ENCODE peak calls at places on chromosomes 12 and 14, in six cellular contexts. C is Panc1; R is SK-N-SH treated with all-trans-retinoic acid at 6 μM for 48 hours; J is activated CD8-positive, alpha-beta memory T cell treated with anti-CD3 and anti-CD28 coated beads, Interleukin-2, amount 10 ng/mL, durations not matched to agents 7 days and 5 days; Q is Right ventricle myocardium superior; O is GM23338. P is an unnamed sample.

GRCh38 chr14:37709419-37710195 is 114.2 kb downstream of the TTC6 start:
- ATAC-seq in R (no peak), C (no peak), Q (no peak), O (no peak), J (no peak), P (no peak)

GRCh38 chr12:24643120-24644119 is 305.5 kb downstream of the BCAT1 start:
- ATAC-seq in Q (no peak), O (no peak), R (no peak), J (no peak), C (no peak), P (no peak)

GRCh38 chr12:119340604-119341003 is 6.1 kb downstream of the CCDC60 start:
- ATAC-seq in C (no peak), R (no peak), O (no peak), Q (no peak), J (no peak), P (no peak)

GRCh38 chr12:88681271-88681670 is 101.0 kb upstream of the KITLG start:
- ATAC-seq in R (no peak), C (no peak), O (no peak), Q (no peak), J (no peak), P (no peak)

GRCh38 chr14:33580221-33580749 is 370.6 kb downstream of the EGLN3 start:
- ATAC-seq in C (no peak), R (no peak), O (no peak), Q (no peak), J (no peak), P (no peak)

GRCh38 chr12:89821901-89822300 is 113.3 kb upstream of the ATP2B1 start:
- ATAC-seq in J (no peak), C (no peak), O (no peak), R (no peak), Q (no peak), P (no peak)

GRCh38 chr14:55130194-55130550 is 1.1 kb downstream of the LGALS3 start:
- ATAC-seq in R (no peak), O (peak), J (no peak), C (no peak), Q (no peak), P (no peak)

GRCh38 chr12:55112378-55112777 is 13.8 kb upstream of the OR9K2 start:
- ATAC-seq in R (no peak), O (no peak), C (no peak), J (no peak), Q (no peak), P (no peak)

GRCh38 chr14:50769893-50770500 is 61.0 kb downstream of the NIN start:
- ATAC-seq in O (no peak), R (no peak), J (no peak), Q (no peak), C (no peak), P (no peak)

GRCh38 chr12:104991565-104992128 is 5.5 kb downstream of the NOPCHAP1 start:
- ATAC-seq in J (no peak), O (no peak), C (no peak), R (no peak), Q (no peak), P (peak)

GRCh38 chr14:89422952-89423345 is 5.9 kb upstream of the FOXN3 start:
- ATAC-seq in C (no peak), R (no peak), J (no peak), O (no peak), Q (no peak), P (peak)

GRCh38 chr12:11786638-11787365 is 137.3 kb downstream of the ETV6 start:
- ATAC-seq in J (no peak), Q (peak), C (no peak), O (no peak), R (no peak), P (no peak)

GRCh38 chr12:81800298-81801148 is 41.4 kb upstream of the PPFIA2 start:
- ATAC-seq in O (peak), C (no peak), R (no peak), Q (no peak), J (no peak), P (peak)

GRCh38 chr14:76827696-76828301 is 1.6 kb downstream of the LRRC74A start:
- ATAC-seq in O (peak), R (no peak), Q (peak), J (no peak), C (no peak), P (no peak)

GRCh38 chr12:119902084-119902509 is 25.0 kb upstream of the CIT start:
- ATAC-seq in C (peak), O (peak), J (peak), R (peak), Q (no peak), P (peak)

GRCh38 chr14:93137864-93138263 is 22.1 kb upstream of the ITPK1 start:
- ATAC-seq in Q (peak), J (no peak), C (no peak), R (no peak), O (peak), P (no peak)

GRCh38 chr12:24185787-24186186 is 236.3 kb upstream of the SOX5 start:
- ATAC-seq in R (no peak), J (no peak), C (no peak), Q (no peak), O (no peak), P (no peak)

GRCh38 chr14:94722397-94722796 is 47.5 kb downstream of the GSC start:
- ATAC-seq in R (no peak), Q (no peak), J (no peak), O (peak), C (no peak), P (no peak)

GRCh38 chr14:98119739-98120138 is 1152.3 kb downstream of the BCL11B start:
- ATAC-seq in Q (no peak), R (no peak), O (no peak), J (no peak), C (no peak), P (peak)

GRCh38 chr14:53810221-53810620 is 146.4 kb downstream of the BMP4 start:
- ATAC-seq in J (no peak), Q (no peak), R (no peak), C (no peak), O (no peak), P (no peak)

GRCh38 chr12:76317976-76318375 is 30.2 kb downstream of the BBS10 start:
- ATAC-seq in R (no peak), J (no peak), Q (no peak), O (no peak), C (no peak), P (no peak)

GRCh38 chr14:89625988-89626806 is 209.2 kb upstream of the FOXN3 start:
- ATAC-seq in O (no peak), C (no peak), J (peak), R (no peak), Q (no peak), P (peak)

GRCh38 chr12:13913371-13913770 is 68.0 kb downstream of the GRIN2B start:
- ATAC-seq in R (no peak), J (no peak), O (no peak), Q (no peak), C (no peak), P (no peak)

GRCh38 chr14:104685998-104686610 is 3.3 kb upstream of the INF2 start:
- ATAC-seq in O (no peak), R (no peak), Q (no peak), J (no peak), C (no peak), P (no peak)

GRCh38 chr14:105173901-105174894 is 5.6 kb upstream of the JAG2 start:
- ATAC-seq in J (peak), C (no peak), Q (no peak), R (no peak), O (no peak), P (peak)

GRCh38 chr12:2960432-2960956 is 1.3 kb downstream of the TEAD4 start:
- ATAC-seq in O (peak), R (peak), C (no peak), Q (no peak), J (peak), P (peak)

GRCh38 chr14:38078393-38078792 is 129.3 kb upstream of the SSTR1 start:
- ATAC-seq in R (no peak), O (no peak), Q (no peak), J (peak), C (no peak), P (peak)

GRCh38 chr12:116999066-116999465 is 88.3 kb downstream of the FBXW8 start:
- ATAC-seq in Q (no peak), C (no peak), J (no peak), O (no peak), R (no peak), P (no peak)

GRCh38 chr14:64817631-64818030 is 62.1 kb downstream of the SPTB start:
- ATAC-seq in R (peak), Q (no peak), J (no peak), O (peak), C (no peak), P (no peak)

GRCh38 chr12:51855586-51856428 is 7.3 kb upstream of the FIGNL2 start:
- ATAC-seq in O (peak), J (no peak), R (no peak), Q (peak), C (peak), P (no peak)

GRCh38 chr14:61737913-61738312 is 24.3 kb upstream of the SNAPC1 start:
- ATAC-seq in O (no peak), J (no peak), Q (no peak), R (no peak), C (no peak), P (no peak)

GRCh38 chr14:53849549-53849948 is 107.1 kb downstream of the BMP4 start:
- ATAC-seq in C (no peak), J (no peak), Q (no peak), R (no peak), O (no peak), P (no peak)

P was measured in activated T-helper 17 cell treated with anti-CD3 and anti-CD28 coated beads, Interleukin-2, amount 50 U/mL, for 72 hours.